ENCODE peak calls at places on chromosome 14, in seven cellular contexts. E, W, N, H, A, G and Q are unnamed samples.

GRCh38 chr14:90109858-90110257 is 48.1 kb downstream of the KCNK13 start:
- DNase-seq in E (no peak), W (no peak), N (no peak), H (no peak), A (peak), G (no peak), Q (no peak)

GRCh38 chr14:65224799-65225198 is 122.5 kb upstream of the MAX start:
- DNase-seq in E (peak), W (no peak), N (peak), H (no peak), A (no peak), G (no peak), Q (no peak)

GRCh38 chr14:105879867-105880561 is 353.6 kb downstream of the TMEM121 start:
- DNase-seq in E (no peak), W (no peak), N (no peak), H (peak), A (peak), G (no peak), Q (peak)

GRCh38 chr14:103016071-103016470 is 41.3 kb downstream of the CDC42BPB start:
- DNase-seq in E (no peak), W (no peak), N (no peak), H (no peak), A (no peak), G (no peak), Q (no peak)

GRCh38 chr14:101499513-101499912 is 61.8 kb upstream of the DIO3 start:
- DNase-seq in E (no peak), W (no peak), N (no peak), H (no peak), A (no peak), G (no peak), Q (peak)

GRCh38 chr14:78297843-78298242 is 127.7 kb downstream of the NRXN3 start:
- DNase-seq in E (no peak), W (no peak), N (no peak), H (no peak), A (no peak), G (no peak), Q (no peak)

GRCh38 chr14:92846162-92846897 is 52.2 kb downstream of the GOLGA5 start:
- DNase-seq in E (peak), W (no peak), N (peak), H (peak), A (peak), G (no peak), Q (no peak)

GRCh38 chr14:63712123-63712522 is 15.7 kb downstream of the SGPP1 start:
- DNase-seq in E (peak), W (no peak), N (no peak), H (no peak), A (no peak), G (no peak), Q (no peak)

GRCh38 chr14:61549425-61549824 is 145.9 kb upstream of the HIF1A start:
- DNase-seq in E (no peak), W (no peak), N (peak), H (no peak), A (no peak), G (no peak), Q (no peak)

GRCh38 chr14:105517096-105517495 is 9.3 kb upstream of the TMEM121 start:
- DNase-seq in E (no peak), W (no peak), N (no peak), H (no peak), A (no peak), G (no peak), Q (no peak)